ENCODE peak calls at places on chromosomes 6 and 20, in four cellular contexts. N, I, Z and O are unnamed samples.

GRCh38 chr6:11675610-11676009 is 103.0 kb downstream of the ADTRP start:
- DNase-seq in I (no peak), N (no peak), Z (no peak), O (no peak)

GRCh38 chr6:35386989-35387388 is 44.6 kb downstream of the PPARD start:
- DNase-seq in N (no peak), Z (no peak), I (no peak), O (no peak)

GRCh38 chr20:32638848-32639247 is 34.9 kb downstream of the C20orf203 start:
- DNase-seq in Z (no peak), N (no peak), I (no peak), O (no peak)

GRCh38 chr6:158869010-158869603 is 49.9 kb upstream of the EZR start:
- DNase-seq in N (peak; percentile 53), I (no peak), Z (no peak), O (no peak)

GRCh38 chr6:121951077-121951476 is 448.4 kb upstream of the HSF2 start:
- DNase-seq in I (no peak), N (no peak), Z (no peak), O (no peak)

GRCh38 chr20:25250508-25250907 is 2.6 kb downstream of the PYGB start:
- DNase-seq in Z (no peak), N (no peak), I (no peak), O (no peak)

GRCh38 chr6:46215777-46216176 is 45.0 kb upstream of the ENPP5 start:
- DNase-seq in Z (no peak), N (no peak), I (no peak), O (no peak)

GRCh38 chr6:25324076-25324762 is 45.0 kb downstream of the CARMIL1 start:
- DNase-seq in Z (no peak), I (no peak), N (no peak), O (no peak)

GRCh38 chr6:36769161-36769675 is 70.0 kb downstream of the CPNE5 start:
- DNase-seq in N (no peak), Z (no peak), I (no peak), O (no peak)

GRCh38 chr20:50371878-50372769 is 138.1 kb upstream of the PTPN1 start:
- DNase-seq in Z (no peak), N (no peak), I (no peak), O (no peak)

GRCh38 chr6:130932956-130933355 is 105.8 kb downstream of the SMLR1 start:
- DNase-seq in N (no peak), Z (no peak), I (no peak), O (no peak)

GRCh38 chr6:56833127-56833791 is 121.6 kb upstream of the BEND6 start:
- DNase-seq in I (no peak), N (no peak), Z (no peak), O (no peak)

GRCh38 chr6:4405609-4406212 is 270.3 kb upstream of the ECI2 start:
- DNase-seq in I (no peak), Z (no peak), N (no peak), O (no peak)

DNA sequence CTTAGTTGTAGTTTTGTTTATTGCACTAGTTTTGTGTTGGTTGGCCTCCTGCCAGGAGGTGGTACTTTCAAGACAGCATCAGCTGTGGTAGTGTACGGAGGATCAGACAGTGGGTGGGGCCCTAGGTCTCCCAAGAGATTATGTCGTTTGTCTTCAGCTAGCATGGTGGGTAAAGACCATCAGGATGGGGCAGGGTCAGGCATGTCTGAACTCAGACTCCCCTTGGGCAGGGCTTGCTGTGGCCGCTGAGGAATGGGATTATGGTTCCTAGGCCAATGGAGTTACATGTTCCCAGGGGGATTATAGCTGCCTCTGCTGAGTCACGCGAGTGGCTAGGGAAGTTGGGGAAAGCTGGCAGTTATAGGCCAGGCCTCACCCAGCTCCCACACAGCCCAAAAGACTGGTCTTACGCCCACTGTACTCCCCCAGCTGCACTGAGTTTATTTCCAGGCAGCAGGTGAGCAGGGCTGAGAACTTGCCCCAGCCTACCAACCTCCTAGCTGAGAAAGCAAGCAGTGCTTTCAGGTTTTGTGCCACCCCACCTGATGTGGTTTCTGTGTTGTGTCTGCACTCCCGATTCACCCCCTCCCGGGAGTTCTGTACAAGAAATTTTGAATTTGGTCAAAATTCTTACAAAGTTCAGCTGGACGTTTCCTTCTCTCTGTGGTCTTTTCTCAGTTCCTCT is 24.7 kb downstream of the ZSCAN31 start:
- DNase-seq in N (no peak), I (no peak), Z (no peak), O (no peak)
- TF ChIP-seq SPI1 in N (no peak), I (no peak), Z (no peak), O (no peak)

DNA sequence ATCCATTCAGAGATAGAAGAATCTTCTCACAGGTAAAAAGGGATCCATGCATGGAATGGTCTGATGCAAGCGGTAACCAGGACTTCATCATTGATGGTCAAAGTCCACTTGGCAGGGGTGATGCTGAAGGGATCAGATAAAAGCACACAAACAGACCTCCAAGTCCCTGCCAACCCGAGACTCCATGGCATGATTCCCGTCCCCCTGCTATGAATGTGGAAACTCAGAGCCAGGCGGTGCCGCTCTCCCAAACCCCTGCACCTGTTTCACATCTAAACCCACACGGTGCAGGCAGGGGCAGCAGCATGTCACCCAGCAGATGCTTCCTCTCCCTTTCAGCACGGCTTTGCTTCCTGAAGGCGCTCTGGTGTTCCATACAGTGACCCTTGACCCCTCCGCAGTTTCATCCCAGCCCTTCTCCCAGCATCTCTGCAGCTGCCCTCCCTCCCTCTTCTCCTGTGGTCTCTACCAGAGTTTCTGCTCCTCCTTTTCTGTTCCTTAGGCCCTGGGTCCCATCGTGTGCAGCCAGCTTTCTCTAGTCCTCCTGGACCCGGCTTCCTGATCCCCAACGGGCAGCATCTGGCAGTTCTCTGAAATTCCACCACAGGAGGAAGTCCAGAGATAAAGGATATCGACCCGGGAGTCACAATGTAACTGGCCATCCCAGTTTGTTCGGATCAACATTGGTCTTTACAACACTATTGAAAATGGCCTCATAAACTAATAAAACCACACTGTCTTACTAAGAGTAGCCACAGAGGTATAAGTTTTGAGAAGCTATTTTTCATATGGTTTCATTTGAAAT is 235.0 kb downstream of the TTLL2 start:
- DNase-seq in N (no peak), I (no peak), Z (no peak), O (no peak)
- TF ChIP-seq SPI1 in N (no peak), I (no peak), Z (no peak), O (no peak)

GRCh38 chr20:62275263-62275619 is 27.6 kb upstream of the ADRM1 start:
- DNase-seq in I (no peak), Z (no peak), N (no peak), O (no peak)
- TF ChIP-seq SPI1 in I (no peak), Z (no peak), N (no peak), O (no peak)

GRCh38 chr6:142903806-142904205 is 41.2 kb downstream of the HIVEP2 start:
- DNase-seq in Z (no peak), I (no peak), N (no peak), O (no peak)
- TF ChIP-seq SPI1 in Z (no peak), I (no peak), N (no peak), O (peak; percentile 9)